ENCODE peak calls at places on chromosomes 7 and 10, in seven cellular contexts. I is right atrium auricular region; O is activated CD8-positive, alpha-beta T cell treated with anti-CD3 and anti-CD28 coated beads, Interleukin-2, amount 10 ng/mL, durations not matched to agents 7 days and 5 days; D is AG09319; G is WTC11; M is NCI-H1105; Y is Calu3. H is an unnamed sample.
A peak's percentile ranks its signal among the peaks of the same experiment; 100 is the strongest.

GRCh38 chr10:103278862-103279298 is 1.9 kb downstream of the INA start:
- DNase-seq in I (no peak), O (peak; percentile 67), D (no peak), G (peak; percentile 71), M (no peak), Y (peak; percentile 20), H (peak; percentile 69)

GRCh38 chr7:70893422-70893821 is 238.5 kb upstream of the GALNT17 start:
- DNase-seq in I (no peak), O (no peak), D (no peak), G (no peak), M (no peak), Y (no peak), H (no peak)

GRCh38 chr7:73397521-73397934 is 36.0 kb upstream of the FZD9 start:
- DNase-seq in I (no peak), O (no peak), D (no peak), G (peak; percentile 38), M (no peak), Y (no peak), H (no peak)

GRCh38 chr10:42951486-42952251 is 125.2 kb upstream of the RET start:
- DNase-seq in I (peak; percentile 54), O (peak; percentile 2), D (no peak), G (peak; percentile 66), M (no peak), Y (peak; percentile 35), H (peak; percentile 22)

GRCh38 chr10:7412482-7413251 is 1.8 kb upstream of the SFMBT2 start:
- DNase-seq in I (no peak), O (peak; percentile 50), D (no peak), G (peak; percentile 71), M (no peak), Y (no peak), H (peak; percentile 55)

GRCh38 chr10:77837248-77837924 is 89.2 kb downstream of the DLG5 start:
- DNase-seq in I (no peak), O (peak; percentile 82), D (no peak), G (peak; percentile 82), M (no peak), Y (no peak), H (peak; percentile 44)

GRCh38 chr10:100901051-100901450 is 11.7 kb upstream of the SLF2 start:
- DNase-seq in I (no peak), O (no peak), D (no peak), G (no peak), M (no peak), Y (no peak), H (no peak)

GRCh38 chr7:24462984-24463383 is 110.3 kb upstream of the PALS2 start:
- DNase-seq in I (no peak), O (no peak), D (no peak), G (no peak), M (no peak), Y (no peak), H (no peak)

GRCh38 chr7:99558306-99559275 is at the start of gene ZNF655:
- DNase-seq in I (peak; percentile 94), O (peak; percentile 96), D (peak; percentile 56), G (peak; percentile 94), M (peak; percentile 86), Y (no peak), H (peak; percentile 60)

GRCh38 chr10:70903262-70903921 is 15.0 kb upstream of the PCBD1 start:
- DNase-seq in I (no peak), O (peak; percentile 46), D (no peak), G (peak; percentile 83), M (no peak), Y (peak; percentile 70), H (peak; percentile 75)

GRCh38 chr10:58784361-58784760 is 271.7 kb downstream of the BICC1 start:
- DNase-seq in I (no peak), O (no peak), D (no peak), G (no peak), M (no peak), Y (no peak), H (no peak)

GRCh38 chr10:115572740-115573455 is 479.7 kb downstream of the ATRNL1 start:
- DNase-seq in I (no peak), O (no peak), D (no peak), G (peak; percentile 47), M (no peak), Y (peak; percentile 1), H (peak; percentile 19)

GRCh38 chr10:70513848-70514309 is 35.3 kb downstream of the PALD1 start:
- DNase-seq in I (no peak), O (no peak), D (no peak), G (peak; percentile 34), M (no peak), Y (peak; percentile 14), H (no peak)